ENCODE peak calls at places on chromosomes 3 and 15, in nine cellular contexts. Y, V, B, X, Z, C, S, H and F are unnamed samples.

GRCh38 chr3:100401674-100402036 is 316 bp downstream of the LNP1 start:
- DNase-seq in C (peak), Z (no peak), X (peak), H (peak), V (peak), S (peak), Y (peak), B (no peak), F (peak)

GRCh38 chr15:66760358-66760967 is 58.4 kb downstream of the SMAD6 start:
- DNase-seq in B (no peak), Y (peak), S (no peak), Z (no peak), X (no peak), H (no peak), C (no peak), V (no peak), F (no peak)

GRCh38 chr3:77412591-77412990 is 372.7 kb downstream of the ROBO2 start:
- DNase-seq in C (no peak), Y (no peak), Z (no peak), S (no peak), B (no peak), X (no peak), H (no peak), V (no peak), F (no peak)

GRCh38 chr3:84077479-84077878 is 881.3 kb upstream of the CADM2 start:
- DNase-seq in Z (no peak), B (no peak), Y (no peak), C (no peak), V (no peak), S (no peak), X (no peak), H (no peak), F (no peak)

GRCh38 chr3:150385296-150386242 is 22.5 kb upstream of the TSC22D2 start:
- DNase-seq in S (no peak), Y (no peak), C (peak), X (no peak), B (no peak), V (no peak), Z (no peak), H (peak), F (peak)

GRCh38 chr3:166274342-166274741 is 437.1 kb upstream of the BCHE start:
- DNase-seq in S (no peak), C (no peak), Z (no peak), Y (no peak), V (no peak), X (no peak), B (no peak), H (no peak), F (no peak)

GRCh38 chr3:151476344-151477018 is 15.6 kb upstream of the IGSF10 start:
- DNase-seq in Y (no peak), B (no peak), H (no peak), V (no peak), X (no peak), Z (no peak), C (no peak), S (peak), F (no peak)

GRCh38 chr15:93103823-93104222 is 14.8 kb upstream of the RGMA start:
- DNase-seq in V (no peak), H (no peak), X (no peak), Y (no peak), C (no peak), S (no peak), Z (no peak), B (no peak), F (no peak)

GRCh38 chr3:149576071-149576564 is 81.7 kb downstream of the WWTR1 start:
- DNase-seq in V (no peak), S (no peak), C (no peak), B (no peak), H (no peak), Z (no peak), X (no peak), Y (no peak), F (no peak)

GRCh38 chr3:167941234-167941995 is 154.3 kb downstream of the GOLIM4 start:
- DNase-seq in H (no peak), X (peak), Z (no peak), S (no peak), C (no peak), B (peak), V (no peak), Y (no peak), F (no peak)

GRCh38 chr15:88741046-88741445 is 62.2 kb upstream of the ACAN start:
- DNase-seq in V (no peak), H (no peak), Y (no peak), C (no peak), S (no peak), X (no peak), B (no peak), Z (no peak), F (no peak)

GRCh38 chr3:14892226-14892625 is 55.2 kb upstream of the NR2C2 start:
- DNase-seq in V (no peak), Z (no peak), B (no peak), H (no peak), S (no peak), X (no peak), Y (no peak), C (no peak), F (no peak)

GRCh38 chr3:123194552-123194951 is 7.2 kb upstream of the SEC22A start:
- DNase-seq in C (no peak), S (peak), Y (no peak), Z (no peak), X (no peak), V (no peak), H (no peak), B (no peak), F (no peak)

GRCh38 chr3:16999871-17000270 is 115.1 kb downstream of the PLCL2 start:
- DNase-seq in Y (no peak), B (no peak), Z (no peak), V (no peak), H (no peak), S (no peak), X (no peak), C (no peak), F (no peak)

GRCh38 chr15:38888701-38889154 is 324.1 kb upstream of the RASGRP1 start:
- DNase-seq in Y (no peak), Z (no peak), S (peak), C (no peak), B (no peak), V (no peak), X (no peak), H (no peak), F (no peak)

GRCh38 chr15:87263844-87264243 is 992.7 kb downstream of the NTRK3 start:
- DNase-seq in C (no peak), S (no peak), X (no peak), Y (no peak), V (no peak), Z (no peak), B (no peak), H (no peak), F (no peak)